ENCODE peak calls at places on chromosomes 7 and 10, in six cellular contexts. M, Q, P, Z, T and V are unnamed samples.

GRCh38 chr7:158705234-158705890 is 758 bp upstream of the NCAPG2 start:
- DNase-seq in M (no peak), Q (no peak), P (no peak), Z (no peak), T (peak; percentile 64), V (no peak)

GRCh38 chr7:23356726-23357125 is 57.6 kb downstream of the MALSU1 start:
- DNase-seq in M (no peak), Q (no peak), P (no peak), Z (no peak), T (no peak), V (no peak)

GRCh38 chr7:56009695-56010094 is 41.5 kb downstream of the PSPH start:
- DNase-seq in M (no peak), Q (peak; percentile 47), P (peak; percentile 20), Z (peak; percentile 87), T (no peak), V (peak; percentile 73)

GRCh38 chr7:147380926-147381325 is 1209.6 kb upstream of the C7orf33 start:
- DNase-seq in M (no peak), Q (no peak), P (no peak), Z (no peak), T (no peak), V (no peak)

GRCh38 chr10:78224602-78225001 is 190.9 kb downstream of the RPS24 start:
- DNase-seq in M (no peak), Q (no peak), P (no peak), Z (no peak), T (no peak), V (no peak)

GRCh38 chr10:60230892-60231291 is 158.8 kb downstream of the ANK3 start:
- DNase-seq in M (no peak), Q (no peak), P (no peak), Z (no peak), T (no peak), V (no peak)

GRCh38 chr10:105879396-105879795 is 1238.3 kb downstream of the SORCS3 start:
- DNase-seq in M (no peak), Q (no peak), P (no peak), Z (no peak), T (no peak), V (no peak)

GRCh38 chr10:35335718-35336083 is 608 bp upstream of the CCNY start:
- DNase-seq in M (no peak), Q (peak; percentile 20), P (no peak), Z (no peak), T (peak; percentile 52), V (no peak)

GRCh38 chr7:132168239-132168638 is 408.0 kb downstream of the PLXNA4 start:
- DNase-seq in M (no peak), Q (no peak), P (no peak), Z (no peak), T (no peak), V (no peak)

GRCh38 chr10:106929291-106929925 is 235.1 kb downstream of the SORCS1 start:
- DNase-seq in M (no peak), Q (no peak), P (no peak), Z (no peak), T (no peak), V (no peak)

GRCh38 chr7:101378808-101379207 is 16.1 kb downstream of the COL26A1 start:
- DNase-seq in M (no peak), Q (no peak), P (no peak), Z (peak; percentile 37), T (peak; percentile 70), V (no peak)

GRCh38 chr7:155380221-155380861 is 77.6 kb upstream of the EN2 start:
- DNase-seq in M (peak; percentile 93), Q (peak; percentile 74), P (peak; percentile 66), Z (peak; percentile 26), T (peak; percentile 81), V (peak; percentile 76)

GRCh38 chr7:42237162-42237821 is at the start of gene GLI3:
- DNase-seq in M (peak; percentile 60), Q (peak; percentile 70), P (peak; percentile 89), Z (peak; percentile 87), T (peak; percentile 91), V (peak; percentile 66)

GRCh38 chr10:80204193-80204714 is 1.1 kb downstream of the ANXA11 start:
- DNase-seq in M (no peak), Q (peak; percentile 89), P (no peak), Z (no peak), T (no peak), V (peak; percentile 70)

GRCh38 chr10:71312840-71313789 is 5.9 kb upstream of the SLC29A3 start:
- DNase-seq in M (no peak), Q (peak; percentile 53), P (peak; percentile 69), Z (peak; percentile 75), T (no peak), V (no peak)

GRCh38 chr7:100166317-100166940 is 2.0 kb downstream of the GAL3ST4 start:
- DNase-seq in M (no peak), Q (no peak), P (no peak), Z (no peak), T (no peak), V (no peak)

GRCh38 chr7:34493752-34494151 is 164.3 kb upstream of the NPSR1 start:
- DNase-seq in M (no peak), Q (no peak), P (no peak), Z (no peak), T (no peak), V (no peak)

GRCh38 chr7:47734287-47734948 is 152.5 kb upstream of the TNS3 start:
- DNase-seq in M (no peak), Q (no peak), P (no peak), Z (no peak), T (no peak), V (no peak)

GRCh38 chr10:35598379-35598778 is 6.8 kb upstream of the GJD4 start:
- DNase-seq in M (no peak), Q (no peak), P (no peak), Z (no peak), T (no peak), V (peak; percentile 29)

GRCh38 chr10:553233-553632 is 136.2 kb downstream of the DIP2C start:
- DNase-seq in M (no peak), Q (no peak), P (no peak), Z (no peak), T (no peak), V (no peak)

GRCh38 chr7:136333636-136334035 is 356.5 kb upstream of the MTPN start:
- DNase-seq in M (no peak), Q (no peak), P (no peak), Z (no peak), T (no peak), V (no peak)

GRCh38 chr7:253491-254336 is 36.3 kb upstream of the FOXL3 start:
- DNase-seq in M (no peak), Q (no peak), P (no peak), Z (no peak), T (no peak), V (peak; percentile 42)

GRCh38 chr7:157801109-157801508 is 464.3 kb downstream of the DNAJB6 start:
- DNase-seq in M (no peak), Q (no peak), P (no peak), Z (no peak), T (no peak), V (no peak)

GRCh38 chr10:58637372-58637771 is 124.7 kb downstream of the BICC1 start:
- DNase-seq in M (peak; percentile 29), Q (no peak), P (no peak), Z (peak; percentile 55), T (no peak), V (no peak)

GRCh38 chr7:66182920-66183319 is 22.2 kb upstream of the TPST1 start:
- DNase-seq in M (no peak), Q (no peak), P (no peak), Z (no peak), T (no peak), V (no peak)

GRCh38 chr10:13100349-13101294 is 659 bp downstream of the OPTN start:
- DNase-seq in M (peak; percentile 45), Q (peak; percentile 43), P (peak; percentile 27), Z (peak; percentile 34), T (no peak), V (peak; percentile 41)

DNA sequence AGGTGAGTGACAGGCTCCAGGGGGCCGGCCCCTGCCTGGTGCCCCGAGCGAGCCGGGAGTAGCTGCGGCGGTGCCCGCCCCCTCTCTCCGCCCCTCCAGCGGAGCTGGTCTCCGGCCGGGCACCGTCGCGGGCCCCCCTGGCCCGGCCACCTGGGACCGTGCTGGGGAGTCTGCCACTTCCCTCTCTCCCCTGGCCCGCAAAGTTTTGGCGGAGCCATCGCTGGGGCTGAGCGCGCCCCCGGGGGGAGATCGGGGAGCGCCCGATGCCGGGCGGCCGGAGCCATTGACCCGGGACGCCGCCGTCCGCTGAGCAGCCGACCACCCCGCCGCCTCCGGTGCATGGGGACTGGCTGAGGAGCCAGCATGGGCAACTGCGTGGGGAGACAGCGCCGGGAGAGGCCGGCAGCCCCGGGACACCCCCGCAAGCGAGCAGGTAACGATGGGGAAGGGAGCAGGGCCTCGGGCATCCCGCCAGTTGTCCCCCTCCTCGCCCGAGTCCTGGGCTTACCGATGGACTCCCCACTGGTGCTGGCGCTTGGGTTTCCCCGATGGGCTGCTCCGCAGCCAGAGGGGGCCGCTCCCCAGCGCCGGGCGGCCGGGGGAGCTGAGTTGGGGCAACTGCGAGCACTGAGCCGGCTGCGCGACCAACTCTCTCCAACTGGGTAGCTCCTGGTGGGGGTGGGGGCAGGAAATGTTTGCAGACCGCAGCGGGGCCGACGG is at the start of gene UBTD1:
- DNase-seq in M (peak; percentile 27), Q (peak; percentile 43), P (peak; percentile 47), Z (peak; percentile 40), T (peak; percentile 88), V (peak; percentile 78)
- TF ChIP-seq POLR2A in M (peak; percentile 36), Q (no peak), P (no peak), Z (no peak), T (no peak), V (peak; percentile 5)

GRCh38 chr7:6026011-6026819 is 5.0 kb upstream of the ANKRD61 start:
- DNase-seq in M (peak; percentile 74), Q (peak; percentile 89), P (peak; percentile 56), Z (peak; percentile 26), T (peak; percentile 75), V (peak; percentile 61)
- TF ChIP-seq POLR2A in M (no peak), Q (peak; percentile 31), P (no peak), Z (no peak), T (no peak), V (no peak)

GRCh38 chr10:100346765-100347567 is at the start of gene SCD:
- DNase-seq in M (peak; percentile 98), Q (peak; percentile 77), P (peak; percentile 74), Z (peak; percentile 78), T (peak; percentile 86), V (peak; percentile 94)

GRCh38 chr10:100347568-100348195 is 649 bp downstream of the SCD start:
- DNase-seq in M (no peak), Q (no peak), P (no peak), Z (no peak), T (no peak), V (no peak)

GRCh38 chr10:100344386-100344785 is 2.6 kb upstream of the SCD start:
- DNase-seq in M (no peak), Q (no peak), P (no peak), Z (no peak), T (no peak), V (no peak)

GRCh38 chr10:100345570-100346330 is 1.3 kb upstream of the SCD start:
- DNase-seq in M (no peak), Q (no peak), P (no peak), Z (no peak), T (no peak), V (peak; percentile 62)

GRCh38 chr10:100346351-100346764 is 675 bp upstream of the SCD start:
- DNase-seq in M (peak; percentile 81), Q (peak; percentile 52), P (no peak), Z (no peak), T (peak; percentile 84), V (peak; percentile 68)
- TF ChIP-seq POLR2A in M (peak; percentile 60), Q (no peak), P (no peak), Z (no peak), T (no peak), V (no peak)

GRCh38 chr10:65360497-65360896 is 1565.3 kb upstream of the LRRTM3 start:
- DNase-seq in M (no peak), Q (no peak), P (no peak), Z (no peak), T (no peak), V (no peak)

GRCh38 chr10:65355141-65355680 is 1570.6 kb upstream of the LRRTM3 start:
- DNase-seq in M (no peak), Q (no peak), P (no peak), Z (no peak), T (no peak), V (no peak)

GRCh38 chr10:65358565-65358964 is 1567.3 kb upstream of the LRRTM3 start:
- DNase-seq in M (no peak), Q (no peak), P (no peak), Z (no peak), T (no peak), V (no peak)
- TF ChIP-seq POLR2A in M (no peak), Q (no peak), P (no peak), Z (no peak), T (no peak), V (no peak)